ENCODE peak calls at places on chromosomes 11 and 22, in five cellular contexts. One of them, this sample, is unnamed. For H3K9me3, the result is how much of the 10 kb centered on the place peaks cover.

GRCh38 chr11:19561011-19561410 is 151.6 kb upstream of the NAV2 start:
- DNase-seq in tibial nerve: no peak
- DNase-seq in T-helper 17 cell: no peak
- DNase-seq in SK-N-MC: no peak
- DNase-seq in CD4-positive, CD25-positive, alpha-beta regulatory T cell: no peak
- DNase-seq in this sample: no peak

GRCh38 chr11:93850585-93851018 is at the start of gene VSTM5:
- DNase-seq in tibial nerve: no peak
- DNase-seq in T-helper 17 cell: no peak
- DNase-seq in SK-N-MC: no peak
- DNase-seq in CD4-positive, CD25-positive, alpha-beta regulatory T cell: no peak
- DNase-seq in this sample: no peak

GRCh38 chr22:31272522-31273446 is 19.5 kb downstream of the PIK3IP1 start:
- DNase-seq in tibial nerve: peak
- DNase-seq in T-helper 17 cell: peak
- DNase-seq in SK-N-MC: no peak
- DNase-seq in CD4-positive, CD25-positive, alpha-beta regulatory T cell: peak
- DNase-seq in this sample: no peak

GRCh38 chr11:62105611-62106245 is 18.1 kb upstream of the INCENP start:
- DNase-seq in tibial nerve: no peak
- DNase-seq in T-helper 17 cell: no peak
- DNase-seq in SK-N-MC: no peak
- DNase-seq in CD4-positive, CD25-positive, alpha-beta regulatory T cell: no peak
- DNase-seq in this sample: no peak

GRCh38 chr11:110125632-110126031 is 32.4 kb downstream of the ZC3H12C start:
- DNase-seq in tibial nerve: no peak
- DNase-seq in T-helper 17 cell: no peak
- DNase-seq in SK-N-MC: no peak
- DNase-seq in CD4-positive, CD25-positive, alpha-beta regulatory T cell: no peak
- DNase-seq in this sample: no peak

GRCh38 chr11:129291556-129291955 is 84.1 kb upstream of the BARX2 start:
- DNase-seq in tibial nerve: no peak
- DNase-seq in T-helper 17 cell: no peak
- DNase-seq in SK-N-MC: no peak
- DNase-seq in CD4-positive, CD25-positive, alpha-beta regulatory T cell: no peak
- DNase-seq in this sample: no peak

GRCh38 chr11:44945639-44946038 is 5.0 kb downstream of the TP53I11 start:
- DNase-seq in tibial nerve: no peak
- DNase-seq in T-helper 17 cell: no peak
- DNase-seq in SK-N-MC: no peak
- DNase-seq in CD4-positive, CD25-positive, alpha-beta regulatory T cell: no peak
- DNase-seq in this sample: peak

GRCh38 chr22:38734203-38735100 is 21.3 kb downstream of the SUN2 start:
- DNase-seq in tibial nerve: no peak
- DNase-seq in T-helper 17 cell: no peak
- DNase-seq in SK-N-MC: no peak
- DNase-seq in CD4-positive, CD25-positive, alpha-beta regulatory T cell: no peak
- DNase-seq in this sample: no peak

GRCh38 chr11:130087294-130087926 is 17.7 kb downstream of the APLP2 start:
- DNase-seq in tibial nerve: no peak
- DNase-seq in T-helper 17 cell: no peak
- DNase-seq in SK-N-MC: no peak
- DNase-seq in CD4-positive, CD25-positive, alpha-beta regulatory T cell: peak
- DNase-seq in this sample: no peak

GRCh38 chr11:84163115-84163514 is 876.9 kb upstream of the CCDC90B start:
- DNase-seq in tibial nerve: no peak
- DNase-seq in T-helper 17 cell: no peak
- DNase-seq in SK-N-MC: no peak
- DNase-seq in CD4-positive, CD25-positive, alpha-beta regulatory T cell: no peak
- DNase-seq in this sample: no peak

DNA sequence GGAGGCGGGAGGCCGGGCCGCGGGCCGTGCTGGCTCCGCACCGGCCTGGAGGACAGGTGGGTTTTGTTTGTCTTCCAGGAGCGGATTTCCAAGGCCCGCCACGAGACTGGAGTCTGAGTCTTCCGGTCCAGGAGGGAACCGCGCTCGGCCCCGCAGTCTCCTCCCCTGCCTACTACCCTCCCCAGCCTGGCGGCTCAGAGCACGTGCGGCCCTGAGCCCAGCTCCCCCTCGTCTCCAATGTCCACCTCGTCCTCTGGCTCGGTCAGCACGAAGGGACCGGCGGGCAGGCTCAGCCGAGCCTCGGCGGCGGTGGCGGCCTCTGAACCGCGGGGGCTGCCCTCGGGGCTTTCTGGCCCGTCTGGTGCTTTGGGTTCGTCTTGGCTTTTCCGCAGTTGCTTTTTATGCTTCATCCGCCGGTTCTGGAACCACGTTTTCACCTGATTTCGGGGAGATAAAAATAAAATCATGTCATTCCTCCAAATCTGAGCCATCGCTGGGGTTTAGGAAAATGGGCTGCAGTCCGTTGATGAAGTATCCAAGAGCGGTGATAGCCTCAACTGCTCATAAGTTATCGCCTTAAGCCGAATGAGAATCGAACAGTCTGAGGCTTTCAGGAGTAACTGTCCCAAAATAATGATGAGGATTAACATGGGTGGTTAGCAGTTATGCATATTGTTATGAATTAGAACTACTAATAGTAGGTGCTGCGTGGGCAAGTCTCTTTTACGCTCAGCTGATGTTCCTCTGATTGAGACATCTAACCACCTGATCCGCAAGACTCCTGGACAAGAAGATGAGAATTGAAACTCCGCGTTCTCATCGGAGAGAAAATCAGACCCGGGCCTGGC is 4.0 kb downstream of the BSX start:
- DNase-seq in tibial nerve: no peak
- DNase-seq in T-helper 17 cell: no peak
- DNase-seq in SK-N-MC: no peak
- DNase-seq in CD4-positive, CD25-positive, alpha-beta regulatory T cell: no peak
- DNase-seq in this sample: no peak
- H3K9me3 ChIP-seq in tibial nerve: under half
- H3K9me3 ChIP-seq in T-helper 17 cell: under half
- H3K9me3 ChIP-seq in SK-N-MC: under half
- H3K9me3 ChIP-seq in CD4-positive, CD25-positive, alpha-beta regulatory T cell: under half
- H3K9me3 ChIP-seq in this sample: under half

GRCh38 chr11:106276859-106277436 is 199.5 kb downstream of the AASDHPPT start:
- DNase-seq in tibial nerve: no peak
- DNase-seq in T-helper 17 cell: no peak
- DNase-seq in SK-N-MC: no peak
- DNase-seq in CD4-positive, CD25-positive, alpha-beta regulatory T cell: no peak
- DNase-seq in this sample: no peak

GRCh38 chr11:106275151-106275550 is 197.7 kb downstream of the AASDHPPT start:
- DNase-seq in tibial nerve: no peak
- DNase-seq in T-helper 17 cell: no peak
- DNase-seq in SK-N-MC: no peak
- DNase-seq in CD4-positive, CD25-positive, alpha-beta regulatory T cell: no peak
- DNase-seq in this sample: no peak

GRCh38 chr11:106276126-106276525 is 198.7 kb downstream of the AASDHPPT start:
- DNase-seq in tibial nerve: no peak
- DNase-seq in T-helper 17 cell: no peak
- DNase-seq in SK-N-MC: no peak
- DNase-seq in CD4-positive, CD25-positive, alpha-beta regulatory T cell: no peak
- DNase-seq in this sample: no peak

GRCh38 chr11:106271126-106271525 is 193.7 kb downstream of the AASDHPPT start:
- DNase-seq in tibial nerve: no peak
- DNase-seq in T-helper 17 cell: no peak
- DNase-seq in SK-N-MC: no peak
- DNase-seq in CD4-positive, CD25-positive, alpha-beta regulatory T cell: no peak
- DNase-seq in this sample: no peak

GRCh38 chr11:106271686-106272085 is 194.2 kb downstream of the AASDHPPT start:
- DNase-seq in tibial nerve: no peak
- DNase-seq in T-helper 17 cell: no peak
- DNase-seq in SK-N-MC: no peak
- DNase-seq in CD4-positive, CD25-positive, alpha-beta regulatory T cell: no peak
- DNase-seq in this sample: no peak
- H3K9me3 ChIP-seq in tibial nerve: under half
- H3K9me3 ChIP-seq in T-helper 17 cell: under half
- H3K9me3 ChIP-seq in SK-N-MC: under half
- H3K9me3 ChIP-seq in CD4-positive, CD25-positive, alpha-beta regulatory T cell: under half
- H3K9me3 ChIP-seq in this sample: under half

DNA sequence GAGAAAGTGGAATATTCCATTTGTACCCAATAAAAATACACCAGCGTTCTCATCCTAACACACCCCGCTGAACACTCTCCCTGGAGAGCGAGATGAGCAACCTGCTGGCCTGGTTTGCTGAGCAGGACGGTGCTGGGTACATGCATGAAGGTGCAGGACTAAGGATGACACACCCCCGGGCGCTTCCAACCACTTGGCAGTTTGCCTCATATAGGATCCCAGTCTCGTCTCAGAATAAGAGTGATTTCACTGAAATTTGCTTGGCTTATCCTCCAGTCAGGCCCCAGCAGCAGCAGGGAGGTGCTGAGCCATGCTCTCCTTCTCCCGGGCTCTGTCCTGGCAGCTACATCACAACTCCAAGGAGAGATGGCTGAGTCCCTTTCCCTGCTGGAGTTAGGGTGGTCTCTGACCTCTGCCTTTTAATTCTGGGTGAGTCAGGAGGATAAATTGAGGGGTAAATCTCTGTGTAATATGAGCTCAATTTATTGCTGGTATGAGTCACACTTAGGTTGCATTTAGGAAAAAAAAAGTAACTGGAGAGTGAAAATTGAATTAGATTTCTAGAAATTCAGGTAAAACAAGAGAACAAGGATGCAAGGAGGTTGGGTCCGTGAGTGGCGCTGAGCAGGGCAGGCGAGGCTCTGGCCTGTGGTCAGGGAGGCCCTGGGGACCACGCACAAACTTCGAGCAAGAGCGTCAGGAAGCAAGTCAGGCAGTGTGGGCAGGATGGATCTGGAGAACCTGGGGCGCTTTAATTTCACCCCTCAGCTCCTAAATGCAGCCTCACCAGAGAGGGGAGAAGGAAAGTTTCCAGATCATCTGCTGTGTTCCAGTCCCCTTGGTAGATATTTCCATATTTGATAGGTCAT is 974.0 kb downstream of the TBC1D22A start:
- DNase-seq in tibial nerve: no peak
- DNase-seq in T-helper 17 cell: no peak
- DNase-seq in SK-N-MC: no peak
- DNase-seq in CD4-positive, CD25-positive, alpha-beta regulatory T cell: no peak
- DNase-seq in this sample: no peak
- H3K9me3 ChIP-seq in tibial nerve: under half
- H3K9me3 ChIP-seq in T-helper 17 cell: under half
- H3K9me3 ChIP-seq in SK-N-MC: under half
- H3K9me3 ChIP-seq in CD4-positive, CD25-positive, alpha-beta regulatory T cell: under half
- H3K9me3 ChIP-seq in this sample: under half

GRCh38 chr11:2641623-2642022 is 58.2 kb downstream of the KCNQ1OT1 start:
- DNase-seq in tibial nerve: no peak
- DNase-seq in T-helper 17 cell: no peak
- DNase-seq in SK-N-MC: no peak
- DNase-seq in CD4-positive, CD25-positive, alpha-beta regulatory T cell: no peak
- DNase-seq in this sample: no peak
- H3K9me3 ChIP-seq in tibial nerve: under half
- H3K9me3 ChIP-seq in T-helper 17 cell: under half
- H3K9me3 ChIP-seq in SK-N-MC: under half
- H3K9me3 ChIP-seq in CD4-positive, CD25-positive, alpha-beta regulatory T cell: under half
- H3K9me3 ChIP-seq in this sample: under half